ENCODE peak calls at places on chromosome 11, in seven cellular contexts. B, G, Q, Y, H, X and L are unnamed samples.

GRCh38 chr11:20156280-20156875 is 3.9 kb downstream of the DBX1 start:
- DNase-seq in B (no peak), G (no peak), Q (no peak), Y (no peak), H (peak), X (peak), L (no peak)

GRCh38 chr11:126585388-126586302 is 230.2 kb downstream of the ST3GAL4 start:
- DNase-seq in B (peak), G (no peak), Q (no peak), Y (peak), H (peak), X (peak), L (no peak)

GRCh38 chr11:20360650-20361049 is 2.9 kb upstream of the HTATIP2 start:
- DNase-seq in B (peak), G (no peak), Q (no peak), Y (peak), H (no peak), X (no peak), L (peak)

GRCh38 chr11:57653162-57653561 is 3.5 kb upstream of the YPEL4 start:
- DNase-seq in B (no peak), G (no peak), Q (no peak), Y (no peak), H (no peak), X (no peak), L (no peak)

GRCh38 chr11:74641905-74642304 is 49.5 kb downstream of the POLD3 start:
- DNase-seq in B (no peak), G (no peak), Q (no peak), Y (peak), H (no peak), X (no peak), L (no peak)

GRCh38 chr11:86418929-86419328 is 44.2 kb downstream of the CCDC81 start:
- DNase-seq in B (peak), G (no peak), Q (no peak), Y (no peak), H (no peak), X (peak), L (no peak)

GRCh38 chr11:15816270-15816871 is 540.0 kb downstream of the SOX6 start:
- DNase-seq in B (peak), G (no peak), Q (no peak), Y (peak), H (no peak), X (peak), L (peak)

GRCh38 chr11:14972581-14973490 is 685 bp upstream of the CALCA start:
- DNase-seq in B (no peak), G (no peak), Q (no peak), Y (no peak), H (peak), X (peak), L (no peak)

GRCh38 chr11:1487851-1488574 is 1.4 kb upstream of the MOB2 start:
- DNase-seq in B (no peak), G (no peak), Q (no peak), Y (no peak), H (no peak), X (no peak), L (no peak)

GRCh38 chr11:44573333-44573732 is 7.9 kb downstream of the CD82 start:
- DNase-seq in B (peak), G (no peak), Q (no peak), Y (peak), H (no peak), X (no peak), L (no peak)

GRCh38 chr11:122714484-122714883 is 59.0 kb downstream of the UBASH3B start:
- DNase-seq in B (no peak), G (no peak), Q (no peak), Y (no peak), H (no peak), X (no peak), L (no peak)

GRCh38 chr11:101049813-101050212 is 79.8 kb downstream of the PGR start:
- DNase-seq in B (no peak), G (no peak), Q (no peak), Y (no peak), H (no peak), X (no peak), L (no peak)

GRCh38 chr11:112605093-112605666 is 344.5 kb upstream of the PLET1 start:
- DNase-seq in B (peak), G (no peak), Q (no peak), Y (no peak), H (no peak), X (no peak), L (no peak)

GRCh38 chr11:44855138-44855849 is 95.4 kb downstream of the TP53I11 start:
- DNase-seq in B (peak), G (no peak), Q (no peak), Y (no peak), H (no peak), X (no peak), L (no peak)

GRCh38 chr11:101363706-101364275 is 220.0 kb downstream of the TRPC6 start:
- DNase-seq in B (no peak), G (no peak), Q (no peak), Y (no peak), H (no peak), X (no peak), L (peak)

GRCh38 chr11:57358543-57358961 is 20.4 kb downstream of the P2RX3 start:
- DNase-seq in B (peak), G (no peak), Q (no peak), Y (peak), H (no peak), X (no peak), L (no peak)

GRCh38 chr11:126990716-126991480 is 9.7 kb downstream of the KIRREL3 start:
- DNase-seq in B (peak), G (no peak), Q (no peak), Y (no peak), H (no peak), X (no peak), L (peak)

GRCh38 chr11:101792814-101793213 is 122.0 kb upstream of the CEP126 start:
- DNase-seq in B (no peak), G (no peak), Q (no peak), Y (no peak), H (no peak), X (no peak), L (no peak)

GRCh38 chr11:27857588-27857987 is 157.3 kb upstream of the BDNF start:
- DNase-seq in B (no peak), G (no peak), Q (no peak), Y (no peak), H (no peak), X (no peak), L (no peak)
- H2AK5ac ChIP-seq in B (peak), G (no peak), Q (no peak), Y (no peak), H (no peak), X (no peak), L (no peak)

DNA sequence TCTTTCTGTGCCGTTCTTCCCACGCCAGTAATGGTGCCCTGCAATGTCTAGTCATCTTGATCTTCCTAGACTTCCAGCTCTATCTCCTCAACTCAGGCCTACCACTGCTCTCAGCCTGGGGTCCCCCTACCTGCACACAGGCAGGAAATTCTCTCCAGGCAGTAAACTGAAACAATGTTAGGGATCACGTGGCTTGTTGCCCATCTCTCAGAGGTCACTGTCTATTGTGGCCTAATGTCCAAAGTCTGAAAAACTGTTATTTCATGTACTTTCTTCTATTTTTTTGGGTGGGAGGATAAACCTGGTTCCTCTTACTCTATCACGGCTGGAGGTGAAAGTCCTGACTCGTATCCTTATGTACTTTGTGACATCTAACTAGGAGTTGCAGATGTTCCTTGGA is 59.1 kb downstream of the CCDC34 start:
- DNase-seq in B (no peak), G (no peak), Q (no peak), Y (no peak), H (no peak), X (no peak), L (no peak)
- H2AK5ac ChIP-seq in B (no peak), G (no peak), Q (no peak), Y (no peak), H (no peak), X (no peak), L (no peak)

GRCh38 chr11:130528301-130528651 is 79.8 kb downstream of the ADAMTS15 start:
- DNase-seq in B (peak), G (no peak), Q (no peak), Y (peak), H (no peak), X (no peak), L (peak)
- H2AK5ac ChIP-seq in B (peak), G (peak), Q (no peak), Y (peak), H (no peak), X (no peak), L (no peak)

DNA sequence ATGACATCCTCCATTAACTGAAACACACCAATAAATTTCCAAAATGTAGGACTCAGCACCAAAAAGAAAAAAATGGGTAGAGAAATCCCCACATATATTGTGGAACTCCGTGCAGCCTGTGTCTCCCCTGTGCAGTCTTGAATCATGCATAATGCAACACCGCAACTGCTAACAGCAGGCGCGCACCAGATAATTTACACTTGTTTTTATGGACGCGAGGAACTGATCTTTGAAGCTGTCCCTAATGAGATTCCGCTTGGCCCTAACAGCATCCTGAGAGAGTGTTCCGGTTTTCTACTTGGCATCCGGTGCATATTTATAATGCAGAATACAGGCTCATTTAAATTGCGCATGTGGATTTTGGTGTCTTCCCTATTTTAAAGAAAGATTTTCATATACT is 21.2 kb downstream of the MPPED2 start:
- DNase-seq in B (no peak), G (no peak), Q (no peak), Y (no peak), H (no peak), X (no peak), L (no peak)
- H2AK5ac ChIP-seq in B (no peak), G (no peak), Q (no peak), Y (no peak), H (no peak), X (no peak), L (no peak)